ENCODE peak calls at places on chromosomes 4 and X, in eight cellular contexts. H is aorta, G is PC-3, Q is neural progenitor cell, B is heart right ventricle, D is brain microvascular endothelial cell, L is IMR-90, U is prostate gland. J is an unnamed sample.

GRCh38 chrX:16445166-16445752 is 204.7 kb upstream of the S100G start:
- DNase-seq in Q (peak), H (no peak), U (peak), L (peak), G (peak), B (no peak), D (peak), J (no peak)

GRCh38 chrX:10922841-10923240 is 188.3 kb upstream of the HCCS start:
- DNase-seq in H (no peak), L (no peak), Q (no peak), U (no peak), G (no peak), D (no peak), B (no peak), J (no peak)

GRCh38 chr4:183435803-183436202 is 8.6 kb upstream of the CDKN2AIP start:
- DNase-seq in Q (no peak), H (no peak), D (no peak), G (no peak), L (no peak), B (no peak), U (no peak), J (no peak)

GRCh38 chr4:86810867-86811266 is 38.3 kb downstream of the SLC10A6 start:
- DNase-seq in L (no peak), Q (no peak), G (no peak), D (no peak), U (no peak), B (no peak), H (no peak), J (no peak)

GRCh38 chr4:83686166-83686565 is 150.3 kb downstream of the GPAT3 start:
- DNase-seq in H (no peak), Q (no peak), G (peak), U (no peak), L (peak), B (no peak), D (no peak), J (no peak)

GRCh38 chr4:48483006-48483776 is at the start of gene SLC10A4:
- DNase-seq in L (no peak), H (no peak), D (no peak), G (no peak), B (no peak), U (no peak), Q (peak), J (no peak)

GRCh38 chr4:129014566-129015509 is 78.5 kb downstream of the SCLT1 start:
- DNase-seq in H (peak), Q (no peak), B (no peak), L (peak), U (no peak), D (no peak), G (no peak), J (no peak)

GRCh38 chr4:183828125-183828524 is 77.0 kb upstream of the STOX2 start:
- DNase-seq in G (peak), U (no peak), B (no peak), L (no peak), H (no peak), Q (no peak), D (no peak), J (no peak)

GRCh38 chr4:146900295-146900694 is 45.4 kb downstream of the TTC29 start:
- DNase-seq in U (no peak), L (no peak), H (no peak), G (no peak), Q (no peak), B (no peak), D (no peak), J (no peak)

GRCh38 chr4:167964766-167965373 is 127.5 kb upstream of the ANXA10 start:
- DNase-seq in H (no peak), Q (no peak), G (peak), D (no peak), L (no peak), U (no peak), B (no peak), J (no peak)

GRCh38 chr4:40719008-40719623 is 30.6 kb upstream of the NSUN7 start:
- DNase-seq in D (peak), U (peak), H (no peak), L (peak), G (peak), Q (peak), B (no peak), J (no peak)

GRCh38 chr4:182929296-182929695 is 12.1 kb upstream of the DCTD start:
- DNase-seq in Q (no peak), U (no peak), G (peak), B (no peak), L (peak), H (no peak), D (peak), J (no peak)

GRCh38 chr4:183563874-183564273 is 59.0 kb downstream of the ING2 start:
- DNase-seq in D (no peak), B (no peak), L (peak), Q (no peak), H (no peak), G (peak), U (no peak), J (no peak)

GRCh38 chrX:15221321-15221720 is 48.6 kb downstream of the ASB9 start:
- DNase-seq in U (no peak), G (peak), Q (no peak), L (no peak), B (no peak), H (no peak), D (no peak), J (no peak)

GRCh38 chr4:81839347-81840042 is 367.8 kb upstream of the RASGEF1B start:
- DNase-seq in L (no peak), B (no peak), H (no peak), D (no peak), Q (no peak), G (no peak), U (no peak), J (no peak)

GRCh38 chr4:168630445-168631187 is 133.8 kb downstream of the PALLD start:
- DNase-seq in L (peak), Q (no peak), U (no peak), G (peak), B (no peak), H (no peak), D (peak), J (no peak)

GRCh38 chr4:76624271-76624681 is 189.2 kb downstream of the SHROOM3 start:
- DNase-seq in D (peak), Q (peak), H (peak), L (peak), B (no peak), G (peak), U (no peak), J (no peak)

GRCh38 chr4:187444061-187444460 is 551.5 kb upstream of the ZFP42 start:
- DNase-seq in G (no peak), Q (no peak), H (no peak), D (peak), L (peak), U (no peak), B (no peak), J (no peak)

GRCh38 chr4:113646456-113646809 is 115.1 kb downstream of the CAMK2D start:
- DNase-seq in B (peak), G (peak), H (no peak), D (no peak), L (peak), Q (peak), U (peak), J (no peak)

GRCh38 chr4:77045490-77045889 is 30.3 kb downstream of the CCNI start:
- DNase-seq in H (no peak), D (no peak), U (no peak), L (peak), Q (peak), B (no peak), G (peak), J (no peak)

GRCh38 chr4:119337010-119337409 is 15.1 kb upstream of the FABP2 start:
- DNase-seq in H (no peak), B (no peak), L (no peak), U (no peak), D (no peak), Q (no peak), G (no peak), J (no peak)

GRCh38 chr4:154010377-154010776 is 221.5 kb upstream of the SFRP2 start:
- DNase-seq in G (no peak), L (no peak), B (no peak), Q (no peak), U (no peak), D (no peak), H (no peak), J (no peak)

GRCh38 chr4:8335848-8336247 is 66.3 kb downstream of the HTRA3 start:
- DNase-seq in U (no peak), H (no peak), Q (no peak), D (no peak), B (no peak), L (no peak), G (no peak), J (no peak)

GRCh38 chr4:30103455-30103854 is 616.7 kb upstream of the PCDH7 start:
- DNase-seq in U (no peak), L (peak), G (peak), D (no peak), Q (no peak), B (no peak), H (no peak), J (no peak)

GRCh38 chrX:9291666-9292065 is 173.2 kb upstream of the TBL1X start:
- DNase-seq in L (no peak), Q (peak), U (no peak), G (no peak), B (no peak), H (no peak), D (no peak), J (no peak)

GRCh38 chrX:114675365-114675764 is 91.5 kb downstream of the HTR2C start:
- DNase-seq in Q (no peak), G (peak), B (no peak), D (no peak), L (no peak), H (no peak), U (no peak), J (no peak)

GRCh38 chr4:82706349-82707000 is 92.1 kb downstream of the SCD5 start:
- DNase-seq in B (no peak), U (no peak), Q (no peak), L (no peak), G (no peak), D (no peak), H (no peak), J (no peak)

GRCh38 chr4:142840516-142841123 is 5.5 kb downstream of the INPP4B start:
- DNase-seq in H (no peak), B (no peak), Q (peak), L (peak), U (no peak), D (peak), G (peak), J (no peak)

GRCh38 chr4:185634066-185634652 is 98.9 kb upstream of the PDLIM3 start:
- DNase-seq in U (no peak), D (no peak), L (peak), G (peak), H (no peak), B (no peak), Q (peak), J (no peak)

GRCh38 chr4:104447346-104447745 is 47.3 kb downstream of the CXXC4 start:
- DNase-seq in D (no peak), L (no peak), G (no peak), U (no peak), Q (no peak), B (no peak), H (no peak), J (no peak)

GRCh38 chr4:8032381-8032780 is 92.7 kb upstream of the AFAP1 start:
- DNase-seq in Q (no peak), U (no peak), G (no peak), L (no peak), D (no peak), H (no peak), B (no peak), J (no peak)

GRCh38 chr4:122798101-122798500 is 28.5 kb upstream of the FGF2 start:
- DNase-seq in U (peak), G (no peak), H (no peak), B (peak), Q (peak), L (peak), D (peak), J (peak)

GRCh38 chr4:47701286-47701685 is 136.6 kb downstream of the CORIN start:
- DNase-seq in U (no peak), H (no peak), B (no peak), L (no peak), D (no peak), Q (no peak), G (no peak), J (no peak)

GRCh38 chr4:93183589-93183988 is 645.0 kb upstream of the ATOH1 start:
- DNase-seq in L (no peak), Q (no peak), B (no peak), U (no peak), G (peak), H (no peak), D (no peak), J (no peak)

GRCh38 chr4:140238353-140239041 is 84.5 kb upstream of the MAML3 start:
- DNase-seq in L (peak), H (peak), Q (peak), G (no peak), D (peak), U (peak), B (peak), J (peak)

GRCh38 chr4:186557061-186557460 is 1.7 kb upstream of the MTNR1A start:
- DNase-seq in L (no peak), G (peak), D (peak), H (no peak), B (no peak), Q (no peak), U (no peak), J (no peak)

GRCh38 chr4:3013323-3013722 is 50.0 kb downstream of the GRK4 start:
- DNase-seq in U (no peak), Q (no peak), H (no peak), D (no peak), B (no peak), L (no peak), G (no peak), J (no peak)
- H3K4me3 ChIP-seq in U (no peak), Q (no peak), H (no peak), D (no peak), B (no peak), L (no peak), G (no peak), J (no peak)

DNA sequence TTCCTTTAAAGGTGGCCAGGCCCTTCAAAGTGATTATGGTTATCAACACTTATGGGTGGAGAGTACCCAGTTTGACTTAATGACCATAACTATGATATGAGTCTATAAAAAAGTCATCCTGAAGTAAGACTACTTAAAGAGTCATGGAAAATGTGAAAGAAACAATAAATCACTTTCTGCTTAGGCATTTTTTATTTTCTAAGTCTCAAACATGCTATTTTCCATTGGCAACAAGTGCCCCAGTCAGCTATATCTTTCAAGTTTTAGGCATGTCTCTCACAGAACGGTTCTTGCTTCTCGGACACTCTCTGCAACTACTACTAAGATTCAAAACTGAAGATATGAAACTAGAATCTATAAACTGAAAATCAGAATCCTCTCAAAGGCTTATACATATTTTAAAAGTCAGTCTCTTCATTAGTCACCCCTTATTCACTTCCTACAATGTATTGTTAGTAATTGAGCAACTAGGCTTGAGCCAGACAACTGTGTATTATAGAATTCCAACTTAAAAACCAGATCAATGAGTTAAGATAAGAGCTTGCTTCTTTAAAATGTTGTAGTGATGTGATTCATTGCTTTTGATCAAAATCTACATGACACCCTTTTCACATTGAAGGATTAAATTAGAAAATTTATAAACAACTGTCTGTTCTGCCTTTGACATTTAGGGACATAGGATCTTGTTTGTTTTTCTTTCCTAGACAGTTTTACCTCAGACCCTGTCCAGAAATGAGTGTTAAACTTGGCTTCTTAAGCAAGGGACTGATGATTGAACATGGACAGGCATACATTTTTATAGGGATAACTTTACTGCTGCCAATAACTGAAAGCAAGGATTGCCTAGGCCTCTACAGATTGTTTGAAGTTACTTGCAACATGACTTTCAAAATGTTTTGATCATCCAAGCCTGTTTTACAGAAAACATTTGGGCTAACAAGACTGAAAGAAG is 2.9 kb downstream of the ANTXR2 start:
- DNase-seq in G (peak), U (no peak), Q (no peak), D (no peak), L (peak), B (no peak), H (no peak), J (no peak)
- H3K27ac ChIP-seq in G (peak), U (peak), Q (no peak), D (peak), L (peak), B (no peak), H (no peak), J (peak)

GRCh38 chr4:15466596-15466995 is 3.1 kb upstream of the CC2D2A start:
- DNase-seq in H (no peak), B (no peak), G (no peak), U (no peak), Q (no peak), L (no peak), D (no peak), J (no peak)

GRCh38 chr4:15469402-15470148 is at the start of gene CC2D2A:
- DNase-seq in Q (peak), L (peak), G (peak), D (peak), H (no peak), U (no peak), B (no peak), J (no peak)

DNA sequence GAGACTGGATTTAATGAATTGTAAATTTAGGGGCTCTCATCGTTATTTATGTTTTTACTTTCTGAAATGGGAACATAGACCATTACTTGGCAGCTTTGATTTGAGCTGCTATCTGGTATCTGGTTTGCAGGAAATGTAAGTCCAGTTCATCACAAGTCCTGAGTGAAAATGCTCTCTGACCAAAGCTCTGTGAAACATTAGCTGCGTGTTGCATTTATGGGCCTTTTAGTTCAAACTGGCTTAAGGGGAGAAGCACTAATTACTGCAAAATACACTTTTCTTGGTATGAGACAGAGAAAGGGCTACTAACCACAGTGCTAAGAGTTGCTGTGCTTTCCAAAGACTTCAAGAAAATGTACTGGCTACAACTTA is 453 bp downstream of the CC2D2A start:
- DNase-seq in U (no peak), Q (no peak), B (no peak), H (no peak), L (peak), G (no peak), D (no peak), J (no peak)
- H3K4me3 ChIP-seq in U (peak), Q (peak), B (peak), H (peak), L (peak), G (peak), D (peak), J (peak)

DNA sequence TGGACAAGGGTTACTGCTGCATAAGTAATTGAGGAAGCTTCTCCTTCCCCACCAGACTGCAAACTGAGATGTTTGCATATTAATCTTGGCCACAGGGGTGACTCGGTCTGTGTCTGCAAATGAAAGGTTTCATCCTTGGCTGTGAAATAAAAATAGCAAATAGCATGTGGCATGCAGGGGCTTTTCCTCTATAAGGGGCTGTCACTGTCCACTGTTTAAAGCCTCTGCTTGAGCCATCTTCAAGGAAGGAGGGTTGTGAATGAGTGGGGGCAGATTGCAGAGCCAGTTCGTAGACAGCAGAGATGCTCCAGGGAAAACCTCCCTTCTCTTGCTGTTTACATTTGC is 33.3 kb downstream of the TMSB4X start:
- DNase-seq in Q (no peak), H (no peak), L (peak), D (no peak), U (no peak), B (no peak), G (no peak), J (no peak)
- H3K27ac ChIP-seq in Q (no peak), H (peak), L (peak), D (no peak), U (no peak), B (no peak), G (peak), J (no peak)

DNA sequence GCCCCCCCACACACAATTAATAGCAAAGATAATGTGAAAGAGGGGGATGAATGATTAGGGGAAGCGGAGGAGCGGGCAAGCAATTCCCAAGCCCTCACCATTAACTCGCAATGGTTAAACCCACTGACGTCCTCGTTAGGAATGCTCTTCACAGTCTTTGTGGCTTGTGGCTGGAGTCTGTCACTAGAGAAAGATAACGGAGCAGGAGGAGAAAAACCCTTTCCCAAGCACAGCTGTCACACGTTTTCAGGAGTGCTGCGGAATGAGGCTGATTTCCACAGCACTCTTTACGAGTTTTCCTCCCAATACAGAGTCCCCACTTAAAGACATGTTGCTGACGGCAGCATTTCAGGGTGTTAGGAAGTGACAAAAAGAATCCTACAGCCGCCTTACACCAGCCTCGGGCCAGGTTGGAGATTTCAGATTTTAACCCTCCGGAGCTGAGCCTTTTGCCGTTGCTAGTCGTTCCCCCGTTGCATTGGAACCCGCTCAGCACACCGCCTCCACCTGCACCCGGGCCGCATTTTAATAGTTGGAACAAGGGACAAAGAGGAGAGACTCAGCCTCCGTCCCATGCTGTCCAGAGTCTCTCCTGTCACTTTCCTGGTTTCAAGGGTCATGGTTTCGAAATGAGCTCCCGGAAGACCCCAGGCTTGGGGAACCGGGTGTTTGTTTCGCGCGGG is 92.2 kb downstream of the GEMIN8 start:
- DNase-seq in U (no peak), Q (peak), D (peak), L (peak), H (no peak), B (no peak), G (no peak), J (no peak)
- H3K4me3 ChIP-seq in U (peak), Q (peak), D (peak), L (peak), H (peak), B (peak), G (peak), J (peak)

GRCh38 chr4:158812133-158812532 is 43.3 kb downstream of the FNIP2 start:
- DNase-seq in D (no peak), H (no peak), U (no peak), B (no peak), L (no peak), Q (no peak), G (no peak), J (no peak)
- H3K27ac ChIP-seq in D (peak), H (peak), U (peak), B (peak), L (no peak), Q (no peak), G (peak), J (peak)

DNA sequence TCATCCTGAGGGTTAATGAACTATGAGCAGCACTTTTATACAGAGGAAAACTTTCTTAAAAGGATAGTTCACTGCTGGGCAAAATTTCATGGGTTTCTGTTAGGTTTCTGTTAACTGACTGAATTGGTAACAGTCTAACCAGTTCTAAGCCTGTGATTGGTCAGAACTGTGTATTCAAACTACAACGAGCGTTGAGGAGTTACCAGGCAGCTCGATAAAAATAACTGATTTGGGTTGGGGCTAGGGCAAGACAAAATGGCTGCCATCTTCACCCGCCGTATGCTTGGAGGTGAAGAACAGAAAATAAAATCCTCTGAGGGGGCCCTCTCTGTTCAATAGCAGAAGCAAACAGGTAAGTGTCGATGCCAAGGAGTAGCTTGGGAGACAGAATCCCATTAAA is 22.0 kb downstream of the FAM133A start:
- DNase-seq in Q (no peak), G (no peak), L (no peak), H (no peak), U (no peak), B (no peak), D (no peak), J (no peak)
- H3K4me3 ChIP-seq in Q (no peak), G (no peak), L (no peak), H (no peak), U (no peak), B (no peak), D (no peak), J (no peak)